ENCODE peak calls at places on chromosomes 13 and 19, in seven cellular contexts. One of them, this sample, is unnamed.

GRCh38 chr13:58999851-59000250 is 1163.9 kb downstream of the DIAPH3 start:
- DNase-seq in PC-9: no peak
- DNase-seq in choroid plexus epithelial cell: peak
- DNase-seq in fibroblast of lung: peak
- DNase-seq in sigmoid colon: no peak
- DNase-seq in GM06990: no peak
- DNase-seq in HCT116: no peak
- DNase-seq in this sample: no peak

GRCh38 chr13:30340367-30341184 is 33.2 kb upstream of the KATNAL1 start:
- DNase-seq in PC-9: peak
- DNase-seq in choroid plexus epithelial cell: peak
- DNase-seq in fibroblast of lung: peak
- DNase-seq in sigmoid colon: peak
- DNase-seq in GM06990: no peak
- DNase-seq in HCT116: peak
- DNase-seq in this sample: no peak

GRCh38 chr19:3284759-3285646 is 60.5 kb downstream of the CELF5 start:
- DNase-seq in PC-9: peak
- DNase-seq in choroid plexus epithelial cell: peak
- DNase-seq in fibroblast of lung: peak
- DNase-seq in sigmoid colon: no peak
- DNase-seq in GM06990: peak
- DNase-seq in HCT116: peak
- DNase-seq in this sample: peak

GRCh38 chr19:7729831-7730285 is 2.1 kb downstream of the CLEC4G start:
- DNase-seq in PC-9: no peak
- DNase-seq in choroid plexus epithelial cell: no peak
- DNase-seq in fibroblast of lung: no peak
- DNase-seq in sigmoid colon: no peak
- DNase-seq in GM06990: no peak
- DNase-seq in HCT116: no peak
- DNase-seq in this sample: no peak

GRCh38 chr19:7194566-7194965 is 99.6 kb downstream of the INSR start:
- DNase-seq in PC-9: no peak
- DNase-seq in choroid plexus epithelial cell: no peak
- DNase-seq in fibroblast of lung: no peak
- DNase-seq in sigmoid colon: no peak
- DNase-seq in GM06990: no peak
- DNase-seq in HCT116: no peak
- DNase-seq in this sample: no peak

GRCh38 chr13:34942732-34943674 is 933 bp downstream of the NBEA start:
- DNase-seq in PC-9: peak
- DNase-seq in choroid plexus epithelial cell: no peak
- DNase-seq in fibroblast of lung: no peak
- DNase-seq in sigmoid colon: peak
- DNase-seq in GM06990: peak
- DNase-seq in HCT116: no peak
- DNase-seq in this sample: peak

GRCh38 chr13:112128052-112128610 is 61.2 kb downstream of the SOX1 start:
- DNase-seq in PC-9: no peak
- DNase-seq in choroid plexus epithelial cell: no peak
- DNase-seq in fibroblast of lung: no peak
- DNase-seq in sigmoid colon: peak
- DNase-seq in GM06990: no peak
- DNase-seq in HCT116: no peak
- DNase-seq in this sample: no peak

GRCh38 chr13:90591927-90592268 is 755.6 kb upstream of the MIR17HG start:
- DNase-seq in PC-9: no peak
- DNase-seq in choroid plexus epithelial cell: no peak
- DNase-seq in fibroblast of lung: no peak
- DNase-seq in sigmoid colon: no peak
- DNase-seq in GM06990: no peak
- DNase-seq in HCT116: no peak
- DNase-seq in this sample: no peak

GRCh38 chr19:17807731-17808316 is 12.9 kb downstream of the B3GNT3 start:
- DNase-seq in PC-9: no peak
- DNase-seq in choroid plexus epithelial cell: no peak
- DNase-seq in fibroblast of lung: no peak
- DNase-seq in sigmoid colon: no peak
- DNase-seq in GM06990: no peak
- DNase-seq in HCT116: no peak
- DNase-seq in this sample: peak

GRCh38 chr13:43153436-43154082 is 130.2 kb downstream of the DNAJC15 start:
- DNase-seq in PC-9: peak
- DNase-seq in choroid plexus epithelial cell: peak
- DNase-seq in fibroblast of lung: peak
- DNase-seq in sigmoid colon: no peak
- DNase-seq in GM06990: no peak
- DNase-seq in HCT116: no peak
- DNase-seq in this sample: no peak

GRCh38 chr19:51124729-51125128 is at the start of gene SIGLEC9:
- DNase-seq in PC-9: no peak
- DNase-seq in choroid plexus epithelial cell: peak
- DNase-seq in fibroblast of lung: no peak
- DNase-seq in sigmoid colon: peak
- DNase-seq in GM06990: no peak
- DNase-seq in HCT116: no peak
- DNase-seq in this sample: no peak

GRCh38 chr19:54317108-54317964 is 4.4 kb upstream of the LILRA5 start:
- DNase-seq in PC-9: no peak
- DNase-seq in choroid plexus epithelial cell: no peak
- DNase-seq in fibroblast of lung: no peak
- DNase-seq in sigmoid colon: no peak
- DNase-seq in GM06990: no peak
- DNase-seq in HCT116: no peak
- DNase-seq in this sample: no peak

GRCh38 chr13:97114696-97115095 is 107.4 kb upstream of the MBNL2 start:
- DNase-seq in PC-9: no peak
- DNase-seq in choroid plexus epithelial cell: no peak
- DNase-seq in fibroblast of lung: no peak
- DNase-seq in sigmoid colon: no peak
- DNase-seq in GM06990: no peak
- DNase-seq in HCT116: no peak
- DNase-seq in this sample: no peak

GRCh38 chr13:44334751-44335150 is 38.9 kb upstream of the SERP2 start:
- DNase-seq in PC-9: no peak
- DNase-seq in choroid plexus epithelial cell: no peak
- DNase-seq in fibroblast of lung: no peak
- DNase-seq in sigmoid colon: no peak
- DNase-seq in GM06990: no peak
- DNase-seq in HCT116: no peak
- DNase-seq in this sample: no peak

GRCh38 chr19:9570255-9570654 is 14.0 kb downstream of the ZNF121 start:
- DNase-seq in PC-9: no peak
- DNase-seq in choroid plexus epithelial cell: no peak
- DNase-seq in fibroblast of lung: no peak
- DNase-seq in sigmoid colon: no peak
- DNase-seq in GM06990: no peak
- DNase-seq in HCT116: no peak
- DNase-seq in this sample: no peak

GRCh38 chr19:9566729-9567128 is 17.6 kb downstream of the ZNF121 start:
- DNase-seq in PC-9: no peak
- DNase-seq in choroid plexus epithelial cell: no peak
- DNase-seq in fibroblast of lung: no peak
- DNase-seq in sigmoid colon: no peak
- DNase-seq in GM06990: no peak
- DNase-seq in HCT116: no peak
- DNase-seq in this sample: no peak

DNA sequence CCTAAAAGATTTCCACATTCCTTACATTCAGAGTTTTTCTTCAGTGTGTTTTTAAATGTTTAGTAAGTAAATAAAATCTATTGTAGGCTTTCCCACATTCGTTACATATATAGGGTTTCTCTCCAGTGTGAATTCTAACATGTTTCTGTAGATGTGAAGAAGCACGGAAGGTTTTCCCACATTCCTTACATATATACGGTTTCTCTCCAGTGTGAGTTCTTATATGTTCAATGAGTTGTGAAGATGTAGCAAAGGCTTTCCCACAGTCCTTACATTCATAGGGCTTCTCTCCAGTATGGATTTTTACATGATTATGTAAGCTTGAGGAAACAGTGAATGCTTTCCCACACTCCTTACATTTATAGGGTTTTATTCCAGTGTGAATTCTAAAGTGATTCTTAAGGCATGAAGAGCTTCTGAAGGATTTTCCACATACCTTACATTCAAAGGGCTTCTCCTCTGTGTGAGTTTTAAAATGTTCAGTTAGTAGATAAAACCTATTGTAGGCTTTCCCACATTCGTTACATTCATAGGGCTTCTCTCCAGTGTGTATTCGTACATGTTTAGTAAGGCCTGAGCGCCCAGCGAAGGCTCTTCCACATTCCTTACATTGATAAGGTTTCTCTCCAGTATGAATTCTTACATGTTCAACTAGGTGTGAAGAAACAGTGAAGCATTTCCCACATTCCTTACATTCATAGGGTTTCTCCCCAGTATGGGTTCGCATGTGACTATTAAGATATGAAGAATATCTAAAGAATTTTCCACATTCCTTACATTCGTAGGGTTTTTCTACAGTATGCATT is 18.2 kb downstream of the ZNF121 start:
- DNase-seq in PC-9: no peak
- DNase-seq in choroid plexus epithelial cell: peak
- DNase-seq in fibroblast of lung: peak
- DNase-seq in sigmoid colon: no peak
- DNase-seq in GM06990: no peak
- DNase-seq in HCT116: no peak
- DNase-seq in this sample: no peak
- H3K4me3 ChIP-seq in PC-9: peak
- H3K4me3 ChIP-seq in choroid plexus epithelial cell: no peak
- H3K4me3 ChIP-seq in fibroblast of lung: no peak
- H3K4me3 ChIP-seq in sigmoid colon: no peak
- H3K4me3 ChIP-seq in GM06990: no peak
- H3K4me3 ChIP-seq in HCT116: no peak
- H3K4me3 ChIP-seq in this sample: peak

GRCh38 chr13:70027551-70027950 is 80.1 kb upstream of the ATXN8OS start:
- DNase-seq in PC-9: no peak
- DNase-seq in choroid plexus epithelial cell: no peak
- DNase-seq in fibroblast of lung: no peak
- DNase-seq in sigmoid colon: no peak
- DNase-seq in GM06990: no peak
- DNase-seq in HCT116: no peak
- DNase-seq in this sample: no peak

DNA sequence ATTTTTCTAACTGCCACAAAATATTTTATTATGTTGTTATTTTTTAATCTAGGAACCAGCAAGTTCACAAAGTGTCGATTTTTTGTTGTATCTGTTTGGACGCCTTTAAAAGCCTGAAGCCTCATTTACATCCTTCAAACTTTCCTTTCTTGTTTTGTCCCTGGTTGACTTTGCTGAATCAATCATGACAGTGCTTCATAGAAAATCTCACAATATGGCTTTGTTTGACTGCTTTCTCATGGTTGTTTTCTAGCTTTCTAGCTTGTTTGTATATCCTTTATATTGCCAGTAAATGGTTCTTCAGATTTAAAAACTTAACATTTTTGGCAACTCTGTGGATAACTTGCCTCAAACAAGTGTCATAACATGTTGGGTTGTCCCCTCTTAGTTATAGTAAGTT is 84.1 kb upstream of the ATXN8OS start:
- DNase-seq in PC-9: no peak
- DNase-seq in choroid plexus epithelial cell: no peak
- DNase-seq in fibroblast of lung: no peak
- DNase-seq in sigmoid colon: no peak
- DNase-seq in GM06990: no peak
- DNase-seq in HCT116: no peak
- DNase-seq in this sample: no peak
- H3K4me3 ChIP-seq in PC-9: no peak
- H3K4me3 ChIP-seq in choroid plexus epithelial cell: no peak
- H3K4me3 ChIP-seq in fibroblast of lung: no peak
- H3K4me3 ChIP-seq in sigmoid colon: no peak
- H3K4me3 ChIP-seq in GM06990: no peak
- H3K4me3 ChIP-seq in HCT116: no peak
- H3K4me3 ChIP-seq in this sample: no peak

GRCh38 chr19:40367577-40368434 is 19.3 kb downstream of the PLD3 start:
- DNase-seq in PC-9: no peak
- DNase-seq in choroid plexus epithelial cell: no peak
- DNase-seq in fibroblast of lung: no peak
- DNase-seq in sigmoid colon: no peak
- DNase-seq in GM06990: no peak
- DNase-seq in HCT116: no peak
- DNase-seq in this sample: no peak

GRCh38 chr19:40365010-40365409 is 16.5 kb downstream of the PLD3 start:
- DNase-seq in PC-9: no peak
- DNase-seq in choroid plexus epithelial cell: no peak
- DNase-seq in fibroblast of lung: no peak
- DNase-seq in sigmoid colon: no peak
- DNase-seq in GM06990: no peak
- DNase-seq in HCT116: no peak
- DNase-seq in this sample: no peak

GRCh38 chr19:40369797-40370196 is 20.2 kb downstream of the HIPK4 start:
- DNase-seq in PC-9: no peak
- DNase-seq in choroid plexus epithelial cell: no peak
- DNase-seq in fibroblast of lung: no peak
- DNase-seq in sigmoid colon: no peak
- DNase-seq in GM06990: no peak
- DNase-seq in HCT116: no peak
- DNase-seq in this sample: no peak

GRCh38 chr19:40365613-40366401 is 17.3 kb downstream of the PLD3 start:
- DNase-seq in PC-9: peak
- DNase-seq in choroid plexus epithelial cell: peak
- DNase-seq in fibroblast of lung: peak
- DNase-seq in sigmoid colon: peak
- DNase-seq in GM06990: peak
- DNase-seq in HCT116: no peak
- DNase-seq in this sample: peak

GRCh38 chr19:40366697-40367561 is 18.4 kb downstream of the PLD3 start:
- DNase-seq in PC-9: no peak
- DNase-seq in choroid plexus epithelial cell: peak
- DNase-seq in fibroblast of lung: peak
- DNase-seq in sigmoid colon: no peak
- DNase-seq in GM06990: no peak
- DNase-seq in HCT116: no peak
- DNase-seq in this sample: no peak
- H3K4me3 ChIP-seq in PC-9: no peak
- H3K4me3 ChIP-seq in choroid plexus epithelial cell: peak
- H3K4me3 ChIP-seq in fibroblast of lung: no peak
- H3K4me3 ChIP-seq in sigmoid colon: no peak
- H3K4me3 ChIP-seq in GM06990: no peak
- H3K4me3 ChIP-seq in HCT116: no peak
- H3K4me3 ChIP-seq in this sample: no peak

GRCh38 chr19:49863254-49863934 is 4.0 kb downstream of the PNKP start:
- DNase-seq in PC-9: no peak
- DNase-seq in choroid plexus epithelial cell: no peak
- DNase-seq in fibroblast of lung: no peak
- DNase-seq in sigmoid colon: no peak
- DNase-seq in GM06990: no peak
- DNase-seq in HCT116: no peak
- DNase-seq in this sample: no peak

GRCh38 chr19:49866933-49867782 is at the start of gene PNKP:
- DNase-seq in PC-9: peak
- DNase-seq in choroid plexus epithelial cell: peak
- DNase-seq in fibroblast of lung: peak
- DNase-seq in sigmoid colon: peak
- DNase-seq in GM06990: peak
- DNase-seq in HCT116: peak
- DNase-seq in this sample: peak

GRCh38 chr19:49863935-49864320 is 3.4 kb downstream of the PNKP start:
- DNase-seq in PC-9: no peak
- DNase-seq in choroid plexus epithelial cell: no peak
- DNase-seq in fibroblast of lung: no peak
- DNase-seq in sigmoid colon: peak
- DNase-seq in GM06990: no peak
- DNase-seq in HCT116: no peak
- DNase-seq in this sample: no peak

GRCh38 chr19:49862411-49863253 is 4.7 kb downstream of the PNKP start:
- DNase-seq in PC-9: no peak
- DNase-seq in choroid plexus epithelial cell: no peak
- DNase-seq in fibroblast of lung: no peak
- DNase-seq in sigmoid colon: peak
- DNase-seq in GM06990: no peak
- DNase-seq in HCT116: no peak
- DNase-seq in this sample: no peak

GRCh38 chr19:49864890-49865289 is 2.5 kb downstream of the PNKP start:
- DNase-seq in PC-9: no peak
- DNase-seq in choroid plexus epithelial cell: no peak
- DNase-seq in fibroblast of lung: no peak
- DNase-seq in sigmoid colon: no peak
- DNase-seq in GM06990: no peak
- DNase-seq in HCT116: no peak
- DNase-seq in this sample: peak
- H3K4me3 ChIP-seq in PC-9: no peak
- H3K4me3 ChIP-seq in choroid plexus epithelial cell: no peak
- H3K4me3 ChIP-seq in fibroblast of lung: no peak
- H3K4me3 ChIP-seq in sigmoid colon: no peak
- H3K4me3 ChIP-seq in GM06990: no peak
- H3K4me3 ChIP-seq in HCT116: peak
- H3K4me3 ChIP-seq in this sample: no peak

This sample was measured in CD8-positive, alpha-beta memory T cell.